ENCODE peak calls at places on chromosomes 11 and 22, in six cellular contexts. M is mammary epithelial cell, X is AG04450, V is astrocyte of the spinal cord, F is right lobe of liver, W is astrocyte of the cerebellum. J is an unnamed sample.

GRCh38 chr11:60482361-60482760 is 10.2 kb upstream of the MS4A12 start:
- DNase-seq in M (no peak), X (no peak), W (no peak), F (no peak), V (no peak), J (no peak)

GRCh38 chr11:34869425-34869824 is 46.8 kb downstream of the APIP start:
- DNase-seq in W (no peak), M (no peak), X (no peak), F (no peak), V (no peak), J (no peak)

GRCh38 chr11:68369756-68370155 is 57.4 kb downstream of the LRP5 start:
- DNase-seq in W (no peak), M (no peak), V (no peak), X (no peak), F (no peak), J (no peak)

GRCh38 chr11:61294717-61295595 is at the start of gene VWCE:
- DNase-seq in V (peak), W (no peak), X (no peak), M (peak), F (peak), J (no peak)

GRCh38 chr11:34002420-34002819 is 49.1 kb upstream of the CAPRIN1 start:
- DNase-seq in V (no peak), X (no peak), F (no peak), M (no peak), W (no peak), J (no peak)

GRCh38 chr22:45968003-45968650 is 8.8 kb downstream of the WNT7B start:
- DNase-seq in V (peak), M (no peak), X (no peak), F (no peak), W (no peak), J (no peak)

GRCh38 chr11:123484448-123484847 is 54.4 kb downstream of the GRAMD1B start:
- DNase-seq in W (no peak), V (no peak), M (no peak), X (no peak), F (no peak), J (no peak)

GRCh38 chr22:33539902-33540751 is 380.1 kb downstream of the LARGE1 start:
- DNase-seq in F (peak), V (no peak), M (no peak), W (no peak), X (no peak), J (no peak)

GRCh38 chr11:64887757-64888405 is 9.5 kb upstream of the EHD1 start:
- DNase-seq in W (no peak), V (peak), M (peak), X (no peak), F (peak), J (no peak)

GRCh38 chr22:46079861-46080821 is 70.2 kb upstream of the PPARA start:
- DNase-seq in X (no peak), F (peak), M (peak), W (no peak), V (peak), J (no peak)

GRCh38 chr22:17769013-17769715 is 5.1 kb downstream of the BID start:
- DNase-seq in F (peak), X (no peak), M (no peak), W (no peak), V (no peak), J (no peak)

GRCh38 chr22:49068861-49069260 is 758.8 kb downstream of the BRD1 start:
- DNase-seq in X (no peak), V (no peak), F (no peak), M (no peak), W (no peak), J (no peak)

GRCh38 chr22:50506611-50507420 is 686 bp downstream of the LMF2 start:
- DNase-seq in M (peak), F (no peak), X (no peak), V (no peak), W (no peak), J (no peak)

GRCh38 chr22:42743501-42743991 is 22.9 kb upstream of the A4GALT start:
- DNase-seq in W (no peak), V (peak), X (no peak), M (no peak), F (no peak), J (no peak)

GRCh38 chr11:2781413-2782274 is 81.8 kb upstream of the KCNQ1OT1 start:
- DNase-seq in F (peak), X (no peak), W (no peak), V (peak), M (no peak), J (no peak)

GRCh38 chr11:1271002-1271401 is 38.4 kb downstream of the TOLLIP start:
- DNase-seq in F (peak), W (peak), V (peak), M (no peak), X (no peak), J (no peak)

GRCh38 chr11:113370634-113371033 is 16.9 kb upstream of the ANKK1 start:
- DNase-seq in M (no peak), W (no peak), V (no peak), X (no peak), F (no peak), J (no peak)

GRCh38 chr22:48897638-48897954 is 930.1 kb downstream of the BRD1 start:
- DNase-seq in F (peak), X (no peak), W (no peak), V (no peak), M (no peak), J (no peak)

GRCh38 chr11:12827929-12828812 is 153.9 kb downstream of the TEAD1 start:
- DNase-seq in V (peak), W (peak), M (peak), X (no peak), F (peak), J (no peak)

GRCh38 chr22:42399315-42400271 is 32.6 kb downstream of the NFAM1 start:
- DNase-seq in F (no peak), M (no peak), W (no peak), X (no peak), V (peak), J (no peak)

GRCh38 chr11:17798253-17798652 is 63.7 kb downstream of the KCNC1 start:
- DNase-seq in W (no peak), M (peak), F (no peak), X (no peak), V (no peak), J (no peak)

GRCh38 chr11:17796154-17796553 is 61.6 kb downstream of the KCNC1 start:
- DNase-seq in M (no peak), W (no peak), X (no peak), V (no peak), F (no peak), J (no peak)

GRCh38 chr11:17801166-17801565 is 66.6 kb downstream of the KCNC1 start:
- DNase-seq in M (no peak), F (no peak), W (no peak), V (no peak), X (no peak), J (no peak)

GRCh38 chr11:17798716-17799115 is 64.1 kb downstream of the KCNC1 start:
- DNase-seq in M (no peak), W (no peak), V (no peak), F (no peak), X (no peak), J (no peak)

GRCh38 chr11:17799147-17799546 is 64.6 kb downstream of the KCNC1 start:
- DNase-seq in M (no peak), V (no peak), W (no peak), X (no peak), F (no peak), J (no peak)
- H3K4me3 ChIP-seq in M (no peak), V (no peak), W (no peak), X (no peak), F (no peak), J (no peak)

GRCh38 chr11:121499405-121499804 is 46.6 kb upstream of the SORL1-AS1 start:
- DNase-seq in V (no peak), F (no peak), X (no peak), M (no peak), W (no peak), J (no peak)
- H3K4me3 ChIP-seq in V (no peak), F (no peak), X (no peak), M (no peak), W (no peak), J (no peak)

GRCh38 chr11:73387594-73388021 is 11.4 kb downstream of the RELT start:
- DNase-seq in W (no peak), M (no peak), V (peak), F (no peak), X (no peak), J (no peak)

GRCh38 chr11:73384871-73385692 is 8.9 kb downstream of the RELT start:
- DNase-seq in M (no peak), W (no peak), X (no peak), F (peak), V (no peak), J (no peak)

GRCh38 chr11:73386026-73386425 is 9.8 kb downstream of the RELT start:
- DNase-seq in W (no peak), M (no peak), F (peak), X (no peak), V (no peak), J (no peak)

GRCh38 chr11:73388241-73389133 is 12.3 kb downstream of the RELT start:
- DNase-seq in M (no peak), V (no peak), W (no peak), X (no peak), F (peak), J (no peak)

GRCh38 chr11:73386568-73386967 is 10.4 kb downstream of the RELT start:
- DNase-seq in M (no peak), W (no peak), V (no peak), X (no peak), F (no peak), J (no peak)
- H3K4me3 ChIP-seq in M (no peak), W (no peak), V (no peak), X (no peak), F (no peak), J (no peak)

GRCh38 chr11:128496684-128497056 is 90.7 kb downstream of the ETS1 start:
- DNase-seq in X (no peak), M (no peak), F (no peak), W (no peak), V (no peak), J (no peak)
- H3K4me3 ChIP-seq in X (peak), M (no peak), F (no peak), W (no peak), V (no peak), J (peak)

DNA sequence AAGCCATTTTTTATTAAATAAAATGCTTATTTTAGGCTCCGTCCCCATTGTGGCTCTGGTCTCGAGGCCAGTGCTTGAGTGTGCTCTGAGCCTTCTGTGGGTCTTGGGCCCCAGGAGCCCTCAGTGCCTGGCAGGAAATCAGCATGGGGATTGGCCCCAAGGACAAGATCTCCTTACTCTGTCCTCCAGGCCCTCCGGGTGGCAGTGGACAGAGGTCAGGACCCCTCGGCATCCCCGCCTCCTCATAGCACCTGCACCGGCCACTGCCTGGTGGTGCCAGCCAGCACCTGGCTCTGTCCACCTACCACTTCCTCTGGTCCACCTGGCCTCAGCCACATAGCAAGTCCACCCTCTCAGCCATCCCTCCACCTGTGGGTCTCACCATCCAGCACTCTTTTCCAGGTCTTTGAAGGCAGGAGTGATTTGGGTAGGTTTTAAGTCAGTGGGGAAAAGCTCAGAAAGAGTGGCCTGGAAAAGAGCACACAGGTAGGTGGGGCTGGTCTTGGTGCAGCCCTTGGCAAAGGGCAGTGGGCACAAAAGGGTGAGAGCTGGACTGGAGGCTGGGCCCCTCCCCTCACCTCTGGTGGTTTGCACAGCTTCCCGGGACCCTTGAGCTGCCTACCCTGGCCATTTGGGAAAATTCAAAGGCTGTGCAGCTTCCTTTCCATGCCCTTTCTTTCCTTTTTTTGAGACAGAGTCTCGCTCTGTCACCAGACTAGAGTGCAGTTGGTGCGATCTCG is 3.5 kb downstream of the CLDN5 start:
- DNase-seq in F (no peak), W (no peak), X (no peak), M (no peak), V (no peak), J (no peak)
- H3K4me3 ChIP-seq in F (no peak), W (no peak), X (no peak), M (no peak), V (no peak), J (no peak)

J was measured in HFF-Myc.